ENCODE peak calls at places on chromosomes 12 and 14, in four cellular contexts. J is GM23248, Y is fibroblast of lung, D is HL-60. T is an unnamed sample.
A peak's percentile ranks its signal among the peaks of the same experiment; 100 is the strongest.

GRCh38 chr12:108052260-108052659 is 76.8 kb upstream of the WSCD2 start:
- DNase-seq in Y (no peak), J (no peak), D (no peak), T (no peak)

GRCh38 chr14:32513571-32514009 is 184.5 kb downstream of the AKAP6 start:
- DNase-seq in D (no peak), Y (peak; percentile 46), J (peak; percentile 52), T (no peak)

GRCh38 chr12:19529933-19530630 is 90.8 kb downstream of the AEBP2 start:
- DNase-seq in J (peak; percentile 51), Y (peak; percentile 58), D (no peak), T (no peak)

GRCh38 chr12:89307665-89308253 is 44.5 kb downstream of the DUSP6 start:
- DNase-seq in J (no peak), D (no peak), Y (no peak), T (no peak)

GRCh38 chr14:102527255-102528232 is 18.0 kb upstream of the ANKRD9 start:
- DNase-seq in Y (no peak), D (no peak), J (peak; percentile 50), T (peak; percentile 65)

GRCh38 chr12:80101126-80101525 is 1.8 kb downstream of the OTOGL start:
- DNase-seq in D (peak; percentile 23), J (peak; percentile 24), Y (no peak), T (no peak)

GRCh38 chr12:124752437-124753229 is 111.0 kb downstream of the SCARB1 start:
- DNase-seq in Y (no peak), J (peak; percentile 86), D (no peak), T (no peak)

GRCh38 chr12:14393736-14394135 is 28.3 kb downstream of the ATF7IP start:
- DNase-seq in D (no peak), Y (no peak), J (peak; percentile 46), T (no peak)

GRCh38 chr14:101834387-101835165 is 73.1 kb downstream of the PPP2R5C start:
- DNase-seq in J (peak; percentile 19), Y (peak; percentile 63), D (no peak), T (no peak)

GRCh38 chr12:56224102-56224701 is at the start of gene NABP2:
- DNase-seq in Y (peak; percentile 96), D (peak; percentile 99), J (peak; percentile 99), T (peak; percentile 98)
- H3K27ac ChIP-seq in Y (peak within 1 kb of the TSS; percentile 68), D (peak within 1 kb of the TSS; percentile 92), J (peak within 1 kb of the TSS; percentile 62), T (peak within 1 kb of the TSS; percentile 82)

DNA sequence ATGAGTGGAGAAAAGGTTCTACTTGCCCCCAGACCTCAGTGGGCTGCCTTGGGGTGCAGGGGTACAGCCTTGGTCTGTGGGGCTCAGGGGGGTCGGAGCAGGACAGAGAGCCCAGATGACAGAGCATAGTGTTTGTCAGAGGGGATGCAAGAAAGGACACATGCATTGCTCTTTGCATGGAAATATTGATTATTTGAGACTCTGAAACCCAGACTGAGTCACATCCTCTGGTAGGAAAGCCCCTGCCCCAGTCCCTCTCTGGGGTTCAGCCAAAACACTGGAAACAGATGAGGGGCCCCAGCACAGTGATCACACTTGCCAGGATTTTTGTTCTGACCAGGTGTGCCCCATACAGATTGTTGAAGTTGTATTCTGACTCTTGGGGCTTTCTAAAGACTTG is 1094.4 kb downstream of the BCL11B start:
- DNase-seq in D (no peak), Y (no peak), J (no peak), T (no peak)
- H3K27ac ChIP-seq in D (no peak overlapping the region), Y (no peak overlapping the region), J (no peak overlapping the region), T (no peak overlapping the region)

DNA sequence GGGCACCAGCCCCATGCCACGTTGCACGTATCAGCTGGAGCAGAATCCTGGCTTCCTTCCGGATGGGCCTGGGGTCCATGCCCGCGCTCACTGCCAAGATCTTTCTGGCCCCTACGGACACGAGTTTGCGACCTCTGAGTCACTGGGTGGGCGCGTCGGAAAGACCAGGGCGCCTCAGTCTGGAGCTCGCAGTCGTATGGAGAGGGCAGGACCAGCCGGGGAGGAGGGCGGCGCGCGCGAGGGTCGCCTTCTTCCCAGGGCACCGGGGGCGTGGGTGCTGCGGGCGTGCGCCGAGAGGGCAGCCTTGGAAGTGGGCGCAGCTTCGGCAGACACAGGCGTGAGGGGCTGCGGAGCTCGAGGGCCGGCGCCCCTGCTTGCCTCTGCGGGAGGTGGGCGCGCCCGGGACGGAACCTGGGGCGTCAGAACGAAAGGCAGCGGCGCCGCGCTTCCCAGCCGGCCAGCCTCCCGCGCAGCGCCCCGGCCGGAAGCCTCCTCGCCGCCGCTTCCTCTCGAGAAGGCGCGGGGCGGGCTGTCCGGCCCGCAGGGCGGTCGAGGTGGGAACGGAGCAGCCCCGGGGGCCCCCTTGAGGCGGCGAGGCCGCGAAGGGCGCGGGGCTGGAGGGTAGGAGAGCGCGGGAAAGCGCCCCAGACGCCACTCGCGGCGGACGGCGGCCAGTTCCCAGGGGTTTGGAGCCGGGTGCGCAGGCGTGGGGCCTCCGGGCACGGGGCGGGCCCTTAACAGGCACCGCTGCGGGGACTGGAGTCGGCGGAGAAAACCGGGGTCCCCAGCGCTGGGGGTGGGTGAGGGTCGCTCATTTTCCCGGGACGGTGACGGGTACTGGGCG is at the start of gene ARL6IP4:
- DNase-seq in Y (peak; percentile 61), J (peak; percentile 86), D (peak; percentile 55), T (peak; percentile 94)
- H3K27ac ChIP-seq in Y (peak within 1 kb of the TSS; percentile 46), J (peak within 1 kb of the TSS; percentile 61), D (peak within 1 kb of the TSS; percentile 81), T (peak within 1 kb of the TSS; percentile 84)

GRCh38 chr12:52349196-52349595 is 18.1 kb downstream of the KRT85 start:
- DNase-seq in Y (no peak), D (no peak), J (no peak), T (no peak)
- H3K27ac ChIP-seq in Y (no peak overlapping the region), D (no peak overlapping the region), J (no peak overlapping the region), T (no peak overlapping the region)

DNA sequence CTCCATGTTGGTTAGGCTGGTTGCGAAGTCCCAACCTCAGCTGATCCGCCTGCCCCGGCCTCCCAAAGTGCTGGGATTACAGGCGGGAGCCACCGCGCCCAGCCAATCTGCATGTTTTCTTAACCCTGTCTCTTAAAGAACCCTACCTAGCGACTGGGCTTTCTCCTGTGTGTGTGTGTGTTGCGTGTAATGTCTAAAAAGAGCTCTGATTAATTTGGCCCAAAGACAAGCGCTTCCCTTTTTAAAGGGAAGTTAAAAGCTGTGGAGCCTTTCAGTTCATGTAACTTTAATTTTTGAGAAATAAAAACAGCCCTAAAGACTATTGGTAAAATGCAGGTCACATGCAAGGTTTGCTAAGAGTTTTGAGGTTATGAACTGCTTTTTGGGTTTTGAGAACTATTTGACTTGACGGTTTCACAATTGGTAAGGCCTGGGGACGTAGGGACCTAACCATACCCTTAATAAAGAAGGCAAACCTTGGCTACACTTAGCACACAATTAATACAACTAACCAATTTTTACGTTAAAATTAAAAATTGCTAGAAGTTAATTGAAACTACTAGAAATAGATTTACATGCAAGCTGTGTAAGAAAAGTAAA is 103.2 kb downstream of the KCNMB4 start:
- DNase-seq in D (peak; percentile 65), Y (no peak), J (no peak), T (no peak)
- H3K27ac ChIP-seq in D (peak overlapping the region; percentile 75), Y (no peak overlapping the region), J (no peak overlapping the region), T (no peak overlapping the region)

GRCh38 chr12:117072106-117072505 is 27.1 kb downstream of the TESC start:
- DNase-seq in J (no peak), D (no peak), Y (no peak), T (peak; percentile 15)

GRCh38 chr12:117071009-117071408 is 28.2 kb downstream of the TESC start:
- DNase-seq in Y (no peak), J (no peak), D (peak; percentile 19), T (no peak)

GRCh38 chr12:117068492-117068891 is 30.7 kb downstream of the TESC start:
- DNase-seq in Y (no peak), D (no peak), J (no peak), T (no peak)

GRCh38 chr12:117069126-117069788 is 30.0 kb downstream of the TESC start:
- DNase-seq in Y (no peak), D (peak; percentile 65), J (no peak), T (peak; percentile 27)

DNA sequence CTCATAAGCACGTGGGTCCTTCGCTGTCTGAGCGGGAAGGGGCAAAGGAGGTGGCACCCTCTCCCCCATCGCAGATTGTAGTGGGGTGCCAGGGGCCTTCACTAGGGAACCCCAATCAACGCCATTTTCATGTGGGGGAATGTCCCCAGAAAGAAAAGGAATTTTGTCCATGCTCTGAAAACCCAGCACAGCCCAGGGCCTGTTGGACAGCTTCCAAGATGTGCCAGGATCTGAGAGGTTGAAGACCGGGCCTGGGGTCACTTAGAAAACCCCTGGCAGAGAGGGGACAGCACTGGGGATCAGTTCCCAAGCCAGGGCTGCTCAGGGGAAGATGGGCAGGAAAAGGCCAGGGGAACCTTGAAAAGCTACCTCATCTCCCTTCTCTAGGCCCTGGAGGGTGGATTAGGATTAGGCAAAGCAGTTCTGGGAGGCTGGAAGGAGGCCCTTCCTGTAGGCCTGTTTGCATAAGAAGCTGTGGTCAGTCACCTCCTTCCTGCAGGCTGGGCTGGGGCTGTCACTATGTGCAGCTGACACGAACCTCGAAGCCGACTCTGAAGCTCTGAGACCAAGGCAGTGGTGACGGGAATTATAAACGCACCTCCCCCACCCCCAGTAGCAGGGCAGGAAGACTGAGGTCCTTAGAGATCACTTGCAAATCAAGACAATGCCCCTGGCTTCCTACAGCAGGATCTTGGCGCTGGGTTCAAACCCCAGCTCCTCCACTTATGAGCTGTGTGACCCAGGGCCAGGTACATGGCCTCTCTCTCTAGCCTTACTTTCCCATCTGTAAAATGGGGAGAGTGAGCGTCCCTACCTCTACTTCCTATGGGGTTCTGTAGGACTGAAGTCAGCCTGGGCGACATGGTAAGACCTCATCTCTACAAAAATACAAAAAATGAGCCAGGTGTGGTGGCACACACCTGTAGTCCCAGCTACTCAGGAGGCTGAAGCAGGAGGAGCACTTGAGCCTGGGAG is 29.0 kb downstream of the TESC start:
- DNase-seq in Y (no peak), J (no peak), D (peak; percentile 98), T (peak; percentile 51)
- H3K27ac ChIP-seq in Y (no peak overlapping the region), J (no peak overlapping the region), D (peak overlapping the region; percentile 91), T (no peak overlapping the region)

GRCh38 chr14:33567736-33568124 is 383.1 kb downstream of the EGLN3 start:
- DNase-seq in Y (peak; percentile 15), J (peak; percentile 12), D (no peak), T (no peak)
- H3K27ac ChIP-seq in Y (no peak overlapping the region), J (no peak overlapping the region), D (no peak overlapping the region), T (no peak overlapping the region)

GRCh38 chr12:103128862-103129501 is 171.5 kb downstream of the ASCL1 start:
- DNase-seq in Y (no peak), D (no peak), J (no peak), T (no peak)

GRCh38 chr12:103130564-103130963 is 173.1 kb downstream of the ASCL1 start:
- DNase-seq in D (no peak), Y (no peak), J (no peak), T (no peak)
- H3K27ac ChIP-seq in D (no peak overlapping the region), Y (no peak overlapping the region), J (no peak overlapping the region), T (no peak overlapping the region)